ENCODE peak calls at places on chromosomes 13 and 19, in seven cellular contexts. Y is NCI-H460; M is neural progenitor cell; J is H54; F is AG09319; O is activated CD4-positive, alpha-beta T cell treated with anti-CD3 and anti-CD28 coated beads for 4 hours; Q is fibroblast of villous mesenchyme. L is an unnamed sample.

GRCh38 chr13:34108396-34108795 is 290.4 kb downstream of the RFC3 start:
- DNase-seq in Y (no peak), M (no peak), J (no peak), F (no peak), O (no peak), Q (no peak), L (no peak)

GRCh38 chr19:1567116-1567847 is 843 bp downstream of the MEX3D start:
- DNase-seq in Y (no peak), M (peak; percentile 63), J (peak; percentile 49), F (no peak), O (no peak), Q (peak; percentile 8), L (no peak)

GRCh38 chr13:26971990-26972888 is 199.4 kb downstream of the USP12 start:
- DNase-seq in Y (no peak), M (peak; percentile 58), J (no peak), F (no peak), O (peak; percentile 8), Q (no peak), L (peak; percentile 61)

GRCh38 chr19:41192574-41193419 is at the start of gene CYP2S1:
- DNase-seq in Y (no peak), M (peak; percentile 89), J (no peak), F (no peak), O (no peak), Q (peak; percentile 55), L (peak; percentile 78)

GRCh38 chr13:75329723-75330122 is 152.2 kb downstream of the TBC1D4 start:
- DNase-seq in Y (peak; percentile 59), M (no peak), J (no peak), F (no peak), O (no peak), Q (no peak), L (no peak)

GRCh38 chr13:41939403-41939802 is 21.5 kb downstream of the VWA8 start:
- DNase-seq in Y (no peak), M (no peak), J (no peak), F (no peak), O (no peak), Q (no peak), L (no peak)

GRCh38 chr13:29563941-29564340 is 31.5 kb downstream of the SLC7A1 start:
- DNase-seq in Y (no peak), M (no peak), J (no peak), F (no peak), O (no peak), Q (no peak), L (no peak)

GRCh38 chr13:103799028-103799427 is 732.8 kb upstream of the SLC10A2 start:
- DNase-seq in Y (no peak), M (no peak), J (no peak), F (no peak), O (no peak), Q (no peak), L (no peak)

GRCh38 chr19:6232567-6232966 is 47.2 kb downstream of the MLLT1 start:
- DNase-seq in Y (no peak), M (no peak), J (peak; percentile 70), F (peak; percentile 54), O (no peak), Q (peak; percentile 90), L (no peak)

GRCh38 chr13:20911037-20911436 is 8.5 kb upstream of the XPO4 start:
- DNase-seq in Y (no peak), M (no peak), J (no peak), F (no peak), O (no peak), Q (no peak), L (no peak)

GRCh38 chr13:31885994-31886393 is 145.6 kb upstream of the FRY start:
- DNase-seq in Y (no peak), M (peak; percentile 13), J (no peak), F (no peak), O (no peak), Q (no peak), L (no peak)

GRCh38 chr13:20487927-20488326 is 37.7 kb downstream of the CRYL1 start:
- DNase-seq in Y (no peak), M (no peak), J (no peak), F (no peak), O (no peak), Q (no peak), L (no peak)

GRCh38 chr13:48994731-48995130 is 19.0 kb downstream of the FNDC3A start:
- DNase-seq in Y (no peak), M (no peak), J (no peak), F (no peak), O (no peak), Q (peak; percentile 45), L (no peak)

GRCh38 chr13:57627663-57628062 is 3.9 kb upstream of the PCDH17 start:
- DNase-seq in Y (peak; percentile 30), M (peak; percentile 26), J (no peak), F (no peak), O (no peak), Q (peak; percentile 8), L (no peak)

GRCh38 chr13:109782823-109783411 is 3.5 kb downstream of the IRS2 start:
- DNase-seq in Y (no peak), M (no peak), J (no peak), F (no peak), O (no peak), Q (no peak), L (no peak)

GRCh38 chr19:45677351-45678230 is 9.6 kb downstream of the GIPR start:
- DNase-seq in Y (peak; percentile 21), M (peak; percentile 94), J (no peak), F (no peak), O (peak; percentile 86), Q (peak; percentile 89), L (peak; percentile 98)

GRCh38 chr13:79647518-79647917 is 166.6 kb downstream of the NDFIP2 start:
- DNase-seq in Y (no peak), M (no peak), J (no peak), F (no peak), O (no peak), Q (no peak), L (no peak)

GRCh38 chr13:21458816-21459701 is at the start of gene ZDHHC20:
- DNase-seq in Y (peak; percentile 65), M (peak; percentile 94), J (peak; percentile 67), F (peak; percentile 58), O (peak; percentile 89), Q (peak; percentile 87), L (peak; percentile 90)

GRCh38 chr19:43735957-43736356 is 18.8 kb downstream of the SMG9 start:
- DNase-seq in Y (no peak), M (no peak), J (no peak), F (no peak), O (no peak), Q (no peak), L (no peak)

GRCh38 chr13:97231832-97232201 is 9.7 kb downstream of the MBNL2 start:
- DNase-seq in Y (no peak), M (no peak), J (no peak), F (no peak), O (no peak), Q (no peak), L (no peak)

GRCh38 chr13:78137404-78138142 is 218.9 kb upstream of the EDNRB start:
- DNase-seq in Y (peak; percentile 58), M (peak; percentile 84), J (peak; percentile 23), F (peak; percentile 43), O (peak; percentile 1), Q (peak; percentile 67), L (peak; percentile 46)

GRCh38 chr19:3210347-3211017 is 14.0 kb upstream of the CELF5 start:
- DNase-seq in Y (peak; percentile 26), M (peak; percentile 61), J (no peak), F (no peak), O (peak; percentile 76), Q (peak; percentile 13), L (peak; percentile 81)

GRCh38 chr13:28609936-28610335 is 49.0 kb upstream of the POMP start:
- DNase-seq in Y (no peak), M (no peak), J (no peak), F (peak; percentile 12), O (no peak), Q (peak; percentile 97), L (no peak)

GRCh38 chr19:33432408-33433170 is 59.1 kb downstream of the CEBPG start:
- DNase-seq in Y (no peak), M (no peak), J (no peak), F (no peak), O (no peak), Q (no peak), L (no peak)

GRCh38 chr19:39351537-39352037 is 9.4 kb downstream of the SAMD4B start:
- DNase-seq in Y (no peak), M (no peak), J (no peak), F (no peak), O (no peak), Q (peak; percentile 48), L (no peak)

GRCh38 chr19:10327793-10328192 is 5.5 kb downstream of the RAVER1 start:
- DNase-seq in Y (no peak), M (no peak), J (no peak), F (no peak), O (no peak), Q (no peak), L (no peak)

GRCh38 chr13:75481176-75482069 is 546 bp downstream of the TBC1D4 start:
- DNase-seq in Y (no peak), M (peak; percentile 65), J (no peak), F (no peak), O (peak; percentile 3), Q (no peak), L (peak; percentile 54)

GRCh38 chr19:38204096-38204495 is 19.9 kb downstream of the DPF1 start:
- DNase-seq in Y (no peak), M (no peak), J (no peak), F (no peak), O (no peak), Q (no peak), L (no peak)

GRCh38 chr13:49240017-49240416 is 7.7 kb upstream of the CDADC1 start:
- DNase-seq in Y (no peak), M (peak; percentile 39), J (no peak), F (no peak), O (peak; percentile 50), Q (peak; percentile 35), L (peak; percentile 18)

GRCh38 chr13:85148009-85148408 is 651.2 kb downstream of the SLITRK6 start:
- DNase-seq in Y (no peak), M (peak; percentile 87), J (no peak), F (no peak), O (no peak), Q (no peak), L (no peak)

GRCh38 chr13:41610426-41610825 is 153.1 kb downstream of the RGCC start:
- DNase-seq in Y (no peak), M (no peak), J (no peak), F (peak; percentile 87), O (no peak), Q (peak; percentile 93), L (no peak)

GRCh38 chr19:54388001-54388802 is 23.5 kb upstream of the LAIR1 start:
- DNase-seq in Y (no peak), M (no peak), J (no peak), F (no peak), O (peak; percentile 25), Q (no peak), L (peak; percentile 24)

GRCh38 chr19:343941-344624 is 513 bp downstream of the MIER2 start:
- DNase-seq in Y (no peak), M (peak; percentile 81), J (peak; percentile 70), F (no peak), O (no peak), Q (peak; percentile 28), L (peak; percentile 50)

GRCh38 chr19:16359074-16359473 is 34.4 kb downstream of the KLF2 start:
- DNase-seq in Y (no peak), M (no peak), J (no peak), F (no peak), O (no peak), Q (no peak), L (no peak)

GRCh38 chr13:110158201-110158600 is 148.8 kb downstream of the COL4A1 start:
- DNase-seq in Y (no peak), M (no peak), J (no peak), F (no peak), O (no peak), Q (no peak), L (no peak)

L was measured in WTC11.